ENCODE peak calls at places on chromosomes 5 and 9, in six cellular contexts. R, A, I, L, T and K are unnamed samples.
A peak's percentile ranks its signal among the peaks of the same experiment; 100 is the strongest.

GRCh38 chr5:32802764-32803163 is 91.6 kb downstream of the NPR3 start:
- DNase-seq in A (no peak), R (no peak), T (no peak), L (no peak), I (no peak), K (no peak)

GRCh38 chr9:71796368-71796767 is 28.1 kb upstream of the CEMIP2 start:
- DNase-seq in I (peak; percentile 46), T (no peak), L (no peak), R (peak; percentile 24), A (no peak), K (no peak)

GRCh38 chr5:188488-189481 is 2.5 kb upstream of the LRRC14B start:
- DNase-seq in I (peak; percentile 89), A (peak; percentile 91), R (peak; percentile 81), L (peak; percentile 90), T (peak; percentile 92), K (peak; percentile 88)

GRCh38 chr9:15834541-15834940 is 281.7 kb downstream of the CCDC171 start:
- DNase-seq in A (peak; percentile 52), I (no peak), L (no peak), R (no peak), T (no peak), K (no peak)

GRCh38 chr9:123371805-123372590 is 16.0 kb downstream of the CRB2 start:
- DNase-seq in I (no peak), R (no peak), T (no peak), A (no peak), L (no peak), K (no peak)

GRCh38 chr9:4716163-4716562 is 24.8 kb downstream of the AK3 start:
- DNase-seq in R (no peak), A (no peak), L (no peak), T (no peak), I (no peak), K (no peak)

GRCh38 chr5:111507276-111507675 is 5.1 kb downstream of the STARD4 start:
- DNase-seq in T (no peak), R (no peak), I (no peak), L (no peak), A (no peak), K (no peak)

GRCh38 chr5:116626272-116626723 is 51.7 kb upstream of the SEMA6A start:
- DNase-seq in T (no peak), I (no peak), R (no peak), L (peak; percentile 89), A (no peak), K (no peak)

GRCh38 chr9:123689701-123690428 is 240.1 kb downstream of the DENND1A start:
- DNase-seq in T (no peak), L (no peak), R (no peak), A (peak; percentile 25), I (no peak), K (no peak)

GRCh38 chr9:37410969-37411785 is 11.3 kb upstream of the GRHPR start:
- DNase-seq in R (no peak), T (peak; percentile 74), A (no peak), I (no peak), L (no peak), K (no peak)

GRCh38 chr5:113047234-113047633 is 70.6 kb downstream of the DCP2 start:
- DNase-seq in T (no peak), I (no peak), L (no peak), R (no peak), A (peak; percentile 85), K (no peak)

GRCh38 chr5:68576805-68577204 is 361.2 kb downstream of the PIK3R1 start:
- DNase-seq in A (peak; percentile 1), L (no peak), T (no peak), R (no peak), I (no peak), K (no peak)
- H3K27ac ChIP-seq in A (no peak overlapping the region), L (no peak overlapping the region), T (no peak overlapping the region), R (no peak overlapping the region), I (no peak overlapping the region), K (no peak overlapping the region)

GRCh38 chr9:108469654-108470053 is 386.1 kb downstream of the ACTL7B start:
- DNase-seq in R (no peak), A (peak; percentile 83), I (no peak), L (no peak), T (no peak), K (no peak)
- H3K27ac ChIP-seq in R (no peak overlapping the region), A (peak overlapping the region; percentile 85), I (no peak overlapping the region), L (no peak overlapping the region), T (no peak overlapping the region), K (no peak overlapping the region)

DNA sequence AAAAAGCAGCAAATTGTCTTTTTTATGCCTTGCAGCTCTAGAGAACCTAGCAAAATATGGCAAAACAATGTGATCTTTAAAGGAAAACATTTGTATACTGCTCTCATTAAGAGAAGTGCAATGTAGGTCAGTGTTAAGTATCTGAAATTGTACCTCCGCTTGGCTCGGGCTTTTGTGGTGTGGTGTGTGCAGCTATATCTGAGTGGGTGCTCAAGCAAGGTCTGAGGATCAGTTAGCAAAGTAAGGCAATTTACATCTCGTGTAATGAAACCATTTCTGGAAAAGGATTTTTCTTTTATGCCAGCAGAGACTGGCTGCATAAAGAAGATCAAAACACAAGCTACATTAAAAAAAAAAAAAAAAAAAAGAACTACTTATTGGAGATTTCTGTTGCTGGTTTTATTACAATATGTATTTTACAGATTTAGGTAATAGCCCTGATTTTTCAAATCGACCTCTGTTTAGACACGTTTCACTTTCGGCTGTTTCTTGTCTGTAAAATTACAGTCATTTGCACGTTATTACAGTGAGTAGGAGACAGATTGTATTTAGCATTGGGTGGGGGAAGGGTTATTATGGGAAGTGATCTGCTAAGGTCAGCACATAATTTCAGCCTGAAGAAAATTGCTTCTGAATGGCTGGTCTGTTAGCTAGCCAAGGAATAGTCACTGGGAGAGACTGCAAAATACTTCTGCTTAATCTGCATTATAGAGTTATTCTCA is 7.9 kb upstream of the ZNF608 start:
- DNase-seq in R (no peak), T (no peak), A (no peak), L (no peak), I (no peak), K (no peak)
- H3K27ac ChIP-seq in R (no peak overlapping the region), T (no peak overlapping the region), A (no peak overlapping the region), L (no peak overlapping the region), I (no peak overlapping the region), K (no peak overlapping the region)

GRCh38 chr5:139205144-139205543 is 7.0 kb upstream of the SIL1 start:
- DNase-seq in L (no peak), A (no peak), I (no peak), T (no peak), R (no peak), K (no peak)

GRCh38 chr5:139210585-139210984 is 12.4 kb upstream of the SIL1 start:
- DNase-seq in R (no peak), A (no peak), L (no peak), T (no peak), I (no peak), K (no peak)

GRCh38 chr5:139204196-139204595 is 6.0 kb upstream of the SIL1 start:
- DNase-seq in I (no peak), R (no peak), A (no peak), T (no peak), L (no peak), K (no peak)

GRCh38 chr5:139205586-139205985 is 7.4 kb upstream of the SIL1 start:
- DNase-seq in T (no peak), L (no peak), A (no peak), I (no peak), R (no peak), K (no peak)

GRCh38 chr5:139207302-139208000 is 9.3 kb upstream of the SIL1 start:
- DNase-seq in R (no peak), L (no peak), I (no peak), T (no peak), A (no peak), K (no peak)
- H3K27ac ChIP-seq in R (no peak overlapping the region), L (no peak overlapping the region), I (no peak overlapping the region), T (no peak overlapping the region), A (no peak overlapping the region), K (no peak overlapping the region)

DNA sequence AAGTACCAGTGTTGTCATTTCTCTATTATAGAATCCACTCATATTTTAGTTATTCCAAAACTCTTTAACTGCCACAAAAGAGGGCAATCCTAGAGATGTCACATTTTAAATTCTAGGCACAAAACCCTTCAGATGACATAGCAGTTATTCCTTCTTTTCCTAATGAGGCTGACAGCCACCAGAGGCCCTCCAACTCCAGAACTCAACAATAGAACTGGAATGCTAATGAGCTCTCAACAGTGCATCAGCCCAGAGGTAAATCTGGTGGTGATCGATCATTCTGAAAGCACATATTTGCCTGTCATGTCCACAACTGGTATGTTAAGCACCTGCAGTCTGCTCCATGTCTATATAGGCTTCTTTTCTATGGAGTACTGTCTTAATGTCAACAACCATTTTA is 40.2 kb upstream of the RAB3C start:
- DNase-seq in T (no peak), R (no peak), I (no peak), L (no peak), A (no peak), K (no peak)
- H3K27ac ChIP-seq in T (no peak overlapping the region), R (no peak overlapping the region), I (no peak overlapping the region), L (no peak overlapping the region), A (no peak overlapping the region), K (no peak overlapping the region)

GRCh38 chr9:116686135-116686534 is 970 bp upstream of the TRIM32 start:
- DNase-seq in A (no peak), L (no peak), T (no peak), I (no peak), R (no peak), K (no peak)

GRCh38 chr9:116689117-116689516 is 2.0 kb downstream of the TRIM32 start:
- DNase-seq in L (no peak), T (no peak), I (no peak), A (no peak), R (no peak), K (no peak)

GRCh38 chr9:116687762-116688160 is 656 bp downstream of the TRIM32 start:
- DNase-seq in A (no peak), L (no peak), T (no peak), I (no peak), R (no peak), K (no peak)

GRCh38 chr9:116686693-116687073 is 422 bp upstream of the TRIM32 start:
- DNase-seq in L (no peak), A (peak; percentile 19), I (no peak), R (no peak), T (peak; percentile 44), K (no peak)

DNA sequence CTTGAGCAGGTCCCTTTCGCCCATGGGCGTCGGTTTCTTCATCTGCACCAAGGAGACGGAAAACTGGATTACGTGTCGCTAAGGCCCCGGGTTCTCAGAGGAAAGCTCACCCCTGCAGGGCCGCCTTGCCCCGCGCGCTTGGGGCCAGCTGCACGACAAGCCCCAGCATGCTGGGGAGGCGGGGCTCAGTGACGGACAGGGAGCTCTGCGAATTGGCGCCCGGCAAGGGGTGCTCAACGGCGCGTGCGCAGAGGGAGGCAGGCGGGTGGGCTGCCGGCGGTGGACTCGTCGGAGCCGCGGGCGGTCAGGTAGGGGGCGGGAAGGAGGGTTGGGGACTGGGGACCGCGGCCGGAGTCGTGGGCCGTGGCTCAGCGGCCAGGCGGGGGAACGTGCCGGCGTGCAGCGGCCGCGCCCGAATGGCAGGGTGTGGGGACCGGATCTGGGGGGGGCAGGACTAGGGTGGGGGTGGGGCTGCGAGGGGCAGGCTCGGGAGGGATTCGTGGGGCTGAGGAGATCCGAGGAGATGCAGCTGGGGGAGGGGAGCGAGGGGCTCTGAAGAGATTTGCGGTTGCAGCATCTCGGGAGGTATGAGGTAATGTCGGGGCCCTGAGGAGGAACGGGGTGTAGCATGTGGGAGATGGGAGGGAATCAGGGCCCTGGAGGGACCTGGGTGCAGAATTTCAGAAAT is at the start of gene TRIM32:
- DNase-seq in L (peak; percentile 94), R (peak; percentile 92), A (peak; percentile 79), T (peak; percentile 95), I (peak; percentile 92), K (peak; percentile 89)
- H3K27ac ChIP-seq in L (peak within 1 kb of the TSS; percentile 85), R (peak within 1 kb of the TSS; percentile 44), A (no peak within 1 kb of the TSS), T (no peak within 1 kb of the TSS), I (peak within 1 kb of the TSS; percentile 38), K (no peak within 1 kb of the TSS)

GRCh38 chr9:76023715-76024195 is 133.3 kb downstream of the PCSK5 start:
- DNase-seq in L (no peak), I (peak; percentile 58), T (no peak), A (no peak), R (peak; percentile 65), K (peak; percentile 41)
- H3K27ac ChIP-seq in L (no peak overlapping the region), I (peak overlapping the region; percentile 26), T (no peak overlapping the region), A (no peak overlapping the region), R (peak overlapping the region; percentile 60), K (peak overlapping the region; percentile 51)